ENCODE peak calls at places on chromosomes 6 and 20, in ten cellular contexts. E is COR-L47, T is RPMI8226, A is epithelial cell of proximal tubule, G is NCI-H1105, X is DMS153, C is body of pancreas, Y is tibial nerve, O is GF-D8, F is ELR. R is an unnamed sample.

GRCh38 chr20:17315491-17316231 is 88.8 kb downstream of the PCSK2 start:
- DNase-seq in X (no peak), G (no peak), C (peak; percentile 4), Y (no peak), O (no peak), A (peak; percentile 18), T (no peak), E (no peak), F (no peak), R (no peak)

GRCh38 chr6:36499918-36500317 is 47.4 kb downstream of the STK38 start:
- DNase-seq in G (no peak), E (no peak), X (no peak), T (no peak), F (peak; percentile 37), C (no peak), Y (no peak), A (no peak), O (no peak), R (no peak)

GRCh38 chr6:55825402-55826051 is 49.9 kb downstream of the BMP5 start:
- DNase-seq in Y (no peak), F (peak; percentile 88), C (no peak), O (no peak), E (no peak), A (peak; percentile 82), T (no peak), X (no peak), G (no peak), R (no peak)

GRCh38 chr6:148971027-148971927 is 224.4 kb downstream of the UST start:
- DNase-seq in C (no peak), G (no peak), F (peak; percentile 50), E (no peak), O (no peak), T (no peak), X (no peak), Y (no peak), A (no peak), R (no peak)

GRCh38 chr20:3804781-3805180 is 8.7 kb downstream of the CDC25B start:
- DNase-seq in T (no peak), E (no peak), O (no peak), A (no peak), Y (no peak), X (no peak), F (no peak), G (no peak), C (no peak), R (no peak)

GRCh38 chr20:51028616-51029263 is 5.8 kb upstream of the KCNG1 start:
- DNase-seq in O (no peak), C (no peak), A (no peak), Y (no peak), G (no peak), F (peak; percentile 12), E (no peak), T (no peak), X (no peak), R (no peak)

GRCh38 chr6:125149256-125150144 is 4.1 kb upstream of the TPD52L1 start:
- DNase-seq in O (no peak), Y (no peak), F (peak; percentile 44), C (no peak), T (no peak), E (no peak), X (no peak), G (no peak), A (peak; percentile 65), R (no peak)

GRCh38 chr6:135062735-135063134 is 8.1 kb upstream of the HBS1L start:
- DNase-seq in G (no peak), E (no peak), A (no peak), O (no peak), C (no peak), Y (no peak), X (peak; percentile 65), F (no peak), T (peak; percentile 30), R (peak; percentile 75)

GRCh38 chr6:135496805-135497411 is 632 bp downstream of the AHI1 start:
- DNase-seq in X (no peak), T (peak; percentile 9), G (no peak), O (no peak), A (no peak), F (peak; percentile 17), Y (no peak), C (no peak), E (no peak), R (no peak)

R was measured in OCI-LY7.